ENCODE peak calls at places on chromosome 21, in five cellular contexts. One of them, this sample, is unnamed. For H3K4me1, the result is how much of the 10 kb centered on the place peaks cover.

GRCh38 chr21:31886896-31887595 is 14.2 kb downstream of the HUNK start:
- DNase-seq in transverse colon: no peak
- DNase-seq in CD8-positive, alpha-beta T cell: no peak
- DNase-seq in iPS DF 6.9: no peak
- DNase-seq in CD4-positive, CD25-positive, alpha-beta regulatory T cell: no peak
- DNase-seq in this sample: no peak

GRCh38 chr21:19246018-19246417 is 842.4 kb upstream of the TMPRSS15 start:
- DNase-seq in transverse colon: no peak
- DNase-seq in CD8-positive, alpha-beta T cell: no peak
- DNase-seq in iPS DF 6.9: no peak
- DNase-seq in CD4-positive, CD25-positive, alpha-beta regulatory T cell: no peak
- DNase-seq in this sample: no peak

GRCh38 chr21:25563399-25564116 is 43.7 kb downstream of the MRPL39 start:
- DNase-seq in transverse colon: peak
- DNase-seq in CD8-positive, alpha-beta T cell: peak
- DNase-seq in iPS DF 6.9: no peak
- DNase-seq in CD4-positive, CD25-positive, alpha-beta regulatory T cell: peak
- DNase-seq in this sample: no peak

GRCh38 chr21:37762606-37763005 is 153.7 kb downstream of the KCNJ6 start:
- DNase-seq in transverse colon: no peak
- DNase-seq in CD8-positive, alpha-beta T cell: no peak
- DNase-seq in iPS DF 6.9: no peak
- DNase-seq in CD4-positive, CD25-positive, alpha-beta regulatory T cell: no peak
- DNase-seq in this sample: peak

GRCh38 chr21:35737899-35738341 is 322.4 kb downstream of the SETD4 start:
- DNase-seq in transverse colon: no peak
- DNase-seq in CD8-positive, alpha-beta T cell: no peak
- DNase-seq in iPS DF 6.9: no peak
- DNase-seq in CD4-positive, CD25-positive, alpha-beta regulatory T cell: no peak
- DNase-seq in this sample: peak

GRCh38 chr21:15682977-15683376 is 46.8 kb upstream of the USP25 start:
- DNase-seq in transverse colon: no peak
- DNase-seq in CD8-positive, alpha-beta T cell: no peak
- DNase-seq in iPS DF 6.9: no peak
- DNase-seq in CD4-positive, CD25-positive, alpha-beta regulatory T cell: peak
- DNase-seq in this sample: no peak

GRCh38 chr21:36479415-36480402 is at the start of gene CLDN14:
- DNase-seq in transverse colon: no peak
- DNase-seq in CD8-positive, alpha-beta T cell: no peak
- DNase-seq in iPS DF 6.9: no peak
- DNase-seq in CD4-positive, CD25-positive, alpha-beta regulatory T cell: no peak
- DNase-seq in this sample: no peak

GRCh38 chr21:43719748-43720538 is 1.0 kb downstream of the PDXK start:
- DNase-seq in transverse colon: no peak
- DNase-seq in CD8-positive, alpha-beta T cell: no peak
- DNase-seq in iPS DF 6.9: no peak
- DNase-seq in CD4-positive, CD25-positive, alpha-beta regulatory T cell: peak
- DNase-seq in this sample: no peak

GRCh38 chr21:14533555-14534400 is 12.3 kb downstream of the SAMSN1 start:
- DNase-seq in transverse colon: no peak
- DNase-seq in CD8-positive, alpha-beta T cell: no peak
- DNase-seq in iPS DF 6.9: no peak
- DNase-seq in CD4-positive, CD25-positive, alpha-beta regulatory T cell: peak
- DNase-seq in this sample: no peak

GRCh38 chr21:32469628-32470027 is 57.1 kb downstream of the EVA1C start:
- DNase-seq in transverse colon: no peak
- DNase-seq in CD8-positive, alpha-beta T cell: no peak
- DNase-seq in iPS DF 6.9: no peak
- DNase-seq in CD4-positive, CD25-positive, alpha-beta regulatory T cell: no peak
- DNase-seq in this sample: no peak

GRCh38 chr21:21807598-21807903 is 809.3 kb downstream of the NCAM2 start:
- DNase-seq in transverse colon: no peak
- DNase-seq in CD8-positive, alpha-beta T cell: no peak
- DNase-seq in iPS DF 6.9: no peak
- DNase-seq in CD4-positive, CD25-positive, alpha-beta regulatory T cell: no peak
- DNase-seq in this sample: no peak

GRCh38 chr21:15943009-15943666 is 213.4 kb downstream of the USP25 start:
- DNase-seq in transverse colon: no peak
- DNase-seq in CD8-positive, alpha-beta T cell: no peak
- DNase-seq in iPS DF 6.9: no peak
- DNase-seq in CD4-positive, CD25-positive, alpha-beta regulatory T cell: no peak
- DNase-seq in this sample: no peak

GRCh38 chr21:41228006-41228370 is 60.0 kb downstream of the BACE2 start:
- DNase-seq in transverse colon: peak
- DNase-seq in CD8-positive, alpha-beta T cell: no peak
- DNase-seq in iPS DF 6.9: no peak
- DNase-seq in CD4-positive, CD25-positive, alpha-beta regulatory T cell: no peak
- DNase-seq in this sample: no peak

GRCh38 chr21:41229527-41230248 is 61.7 kb downstream of the BACE2 start:
- DNase-seq in transverse colon: no peak
- DNase-seq in CD8-positive, alpha-beta T cell: no peak
- DNase-seq in iPS DF 6.9: no peak
- DNase-seq in CD4-positive, CD25-positive, alpha-beta regulatory T cell: no peak
- DNase-seq in this sample: no peak

GRCh38 chr21:41227357-41228005 is 59.5 kb downstream of the BACE2 start:
- DNase-seq in transverse colon: no peak
- DNase-seq in CD8-positive, alpha-beta T cell: no peak
- DNase-seq in iPS DF 6.9: no peak
- DNase-seq in CD4-positive, CD25-positive, alpha-beta regulatory T cell: no peak
- DNase-seq in this sample: no peak

GRCh38 chr21:41228958-41229357 is 61.0 kb downstream of the BACE2 start:
- DNase-seq in transverse colon: no peak
- DNase-seq in CD8-positive, alpha-beta T cell: no peak
- DNase-seq in iPS DF 6.9: no peak
- DNase-seq in CD4-positive, CD25-positive, alpha-beta regulatory T cell: no peak
- DNase-seq in this sample: no peak

GRCh38 chr21:41228492-41228891 is 60.5 kb downstream of the BACE2 start:
- DNase-seq in transverse colon: no peak
- DNase-seq in CD8-positive, alpha-beta T cell: no peak
- DNase-seq in iPS DF 6.9: no peak
- DNase-seq in CD4-positive, CD25-positive, alpha-beta regulatory T cell: no peak
- DNase-seq in this sample: no peak
- H3K4me1 ChIP-seq in transverse colon: under half
- H3K4me1 ChIP-seq in CD8-positive, alpha-beta T cell: under half
- H3K4me1 ChIP-seq in iPS DF 6.9: under half
- H3K4me1 ChIP-seq in CD4-positive, CD25-positive, alpha-beta regulatory T cell: under half
- H3K4me1 ChIP-seq in this sample: under half

DNA sequence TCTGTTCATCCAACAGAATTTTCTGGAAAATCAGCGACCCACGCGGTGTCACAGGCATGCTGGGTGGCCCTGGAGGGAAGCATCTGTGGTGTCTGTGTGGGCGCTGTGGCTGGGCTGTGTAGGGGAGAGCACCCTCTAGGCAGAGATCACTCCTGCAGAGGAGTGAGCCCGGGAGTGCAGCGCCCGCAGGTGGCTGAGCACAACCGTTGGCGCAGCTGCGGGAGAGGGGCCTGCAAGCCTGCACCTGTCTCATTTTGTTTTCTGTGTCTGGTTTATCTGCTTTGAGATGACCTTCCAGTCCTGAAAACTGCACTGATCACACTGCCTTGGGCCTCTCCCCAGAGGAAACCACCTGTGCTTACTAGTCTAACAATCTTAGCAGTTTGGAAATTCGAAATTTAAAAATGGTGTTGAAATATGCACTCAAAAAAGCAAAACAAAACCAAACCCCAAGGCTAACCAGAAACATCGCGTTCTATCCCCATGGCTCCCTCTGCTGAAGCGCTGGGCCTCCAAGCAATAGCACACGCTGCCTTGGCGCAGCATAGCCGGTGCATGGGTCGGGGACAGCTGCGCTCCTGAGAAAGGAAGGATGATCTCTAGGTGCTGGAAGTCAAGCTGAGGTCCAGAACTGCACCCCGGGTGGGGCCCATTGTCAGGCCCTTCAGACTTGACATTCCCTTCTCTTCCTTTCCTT is 4.8 kb downstream of the FAM3B start:
- DNase-seq in transverse colon: no peak
- DNase-seq in CD8-positive, alpha-beta T cell: peak
- DNase-seq in iPS DF 6.9: no peak
- DNase-seq in CD4-positive, CD25-positive, alpha-beta regulatory T cell: no peak
- DNase-seq in this sample: no peak
- H3K4me1 ChIP-seq in transverse colon: under half
- H3K4me1 ChIP-seq in CD8-positive, alpha-beta T cell: under half
- H3K4me1 ChIP-seq in iPS DF 6.9: under half
- H3K4me1 ChIP-seq in CD4-positive, CD25-positive, alpha-beta regulatory T cell: under half
- H3K4me1 ChIP-seq in this sample: under half

DNA sequence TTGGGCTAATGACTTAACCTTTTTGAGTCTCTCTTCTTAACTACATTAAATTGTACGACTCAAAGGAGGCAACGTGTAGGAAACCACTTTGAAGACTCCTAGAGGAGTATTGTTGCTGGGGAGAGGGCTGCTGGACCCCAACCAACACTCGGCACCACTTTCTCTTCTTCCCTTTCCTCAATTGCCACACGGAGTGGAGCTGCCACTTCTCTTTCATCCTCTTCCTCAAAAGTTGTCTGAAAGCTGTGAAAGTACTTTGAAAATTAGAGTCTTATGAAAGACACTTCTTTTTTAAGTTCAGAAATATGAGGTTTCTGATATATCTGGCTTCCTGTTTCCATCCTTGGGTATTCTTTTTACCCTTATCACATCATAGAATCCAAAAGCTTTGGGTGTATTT is 59.5 kb downstream of the MRPS6 start:
- DNase-seq in transverse colon: no peak
- DNase-seq in CD8-positive, alpha-beta T cell: no peak
- DNase-seq in iPS DF 6.9: no peak
- DNase-seq in CD4-positive, CD25-positive, alpha-beta regulatory T cell: no peak
- DNase-seq in this sample: no peak
- H3K4me1 ChIP-seq in transverse colon: under half
- H3K4me1 ChIP-seq in CD8-positive, alpha-beta T cell: half or more
- H3K4me1 ChIP-seq in iPS DF 6.9: under half
- H3K4me1 ChIP-seq in CD4-positive, CD25-positive, alpha-beta regulatory T cell: half or more
- H3K4me1 ChIP-seq in this sample: under half

DNA sequence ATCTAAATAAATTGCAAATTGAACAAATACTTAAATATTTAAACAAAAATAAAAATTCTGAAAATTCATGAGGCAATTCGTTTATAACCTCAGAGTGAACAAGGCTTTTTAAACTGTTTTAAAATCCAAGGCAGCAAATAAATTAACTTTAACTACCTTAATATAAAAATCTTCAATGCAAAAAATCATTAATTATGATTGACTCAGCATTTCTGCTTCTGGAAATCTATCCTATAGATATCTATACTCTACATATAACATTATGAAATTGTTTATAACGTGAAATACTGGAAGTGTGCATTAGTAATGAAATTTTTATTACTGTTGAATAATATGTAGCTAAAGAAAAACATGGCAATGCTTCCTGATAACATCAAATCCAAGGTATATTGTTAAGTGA is 92.4 kb downstream of the ADAMTS1 start:
- DNase-seq in transverse colon: no peak
- DNase-seq in CD8-positive, alpha-beta T cell: no peak
- DNase-seq in iPS DF 6.9: no peak
- DNase-seq in CD4-positive, CD25-positive, alpha-beta regulatory T cell: no peak
- DNase-seq in this sample: no peak
- H3K4me1 ChIP-seq in transverse colon: under half
- H3K4me1 ChIP-seq in CD8-positive, alpha-beta T cell: under half
- H3K4me1 ChIP-seq in iPS DF 6.9: under half
- H3K4me1 ChIP-seq in CD4-positive, CD25-positive, alpha-beta regulatory T cell: under half
- H3K4me1 ChIP-seq in this sample: half or more

GRCh38 chr21:17539323-17539722 is 26.5 kb downstream of the CXADR start:
- DNase-seq in transverse colon: no peak
- DNase-seq in CD8-positive, alpha-beta T cell: no peak
- DNase-seq in iPS DF 6.9: no peak
- DNase-seq in CD4-positive, CD25-positive, alpha-beta regulatory T cell: no peak
- DNase-seq in this sample: no peak

GRCh38 chr21:17539743-17540341 is 27.0 kb downstream of the CXADR start:
- DNase-seq in transverse colon: no peak
- DNase-seq in CD8-positive, alpha-beta T cell: no peak
- DNase-seq in iPS DF 6.9: no peak
- DNase-seq in CD4-positive, CD25-positive, alpha-beta regulatory T cell: no peak
- DNase-seq in this sample: no peak

GRCh38 chr21:17538576-17538975 is 25.7 kb downstream of the CXADR start:
- DNase-seq in transverse colon: no peak
- DNase-seq in CD8-positive, alpha-beta T cell: no peak
- DNase-seq in iPS DF 6.9: no peak
- DNase-seq in CD4-positive, CD25-positive, alpha-beta regulatory T cell: no peak
- DNase-seq in this sample: no peak

GRCh38 chr21:17540530-17540929 is 27.7 kb downstream of the CXADR start:
- DNase-seq in transverse colon: no peak
- DNase-seq in CD8-positive, alpha-beta T cell: no peak
- DNase-seq in iPS DF 6.9: no peak
- DNase-seq in CD4-positive, CD25-positive, alpha-beta regulatory T cell: no peak
- DNase-seq in this sample: no peak

GRCh38 chr21:17542371-17542992 is 29.6 kb downstream of the CXADR start:
- DNase-seq in transverse colon: no peak
- DNase-seq in CD8-positive, alpha-beta T cell: no peak
- DNase-seq in iPS DF 6.9: no peak
- DNase-seq in CD4-positive, CD25-positive, alpha-beta regulatory T cell: no peak
- DNase-seq in this sample: no peak
- H3K4me1 ChIP-seq in transverse colon: under half
- H3K4me1 ChIP-seq in CD8-positive, alpha-beta T cell: under half
- H3K4me1 ChIP-seq in iPS DF 6.9: under half
- H3K4me1 ChIP-seq in CD4-positive, CD25-positive, alpha-beta regulatory T cell: under half
- H3K4me1 ChIP-seq in this sample: under half

GRCh38 chr21:45130324-45130774 is 56.0 kb downstream of the ADARB1 start:
- DNase-seq in transverse colon: no peak
- DNase-seq in CD8-positive, alpha-beta T cell: no peak
- DNase-seq in iPS DF 6.9: no peak
- DNase-seq in CD4-positive, CD25-positive, alpha-beta regulatory T cell: peak
- DNase-seq in this sample: no peak
- H3K4me1 ChIP-seq in transverse colon: under half
- H3K4me1 ChIP-seq in CD8-positive, alpha-beta T cell: under half
- H3K4me1 ChIP-seq in iPS DF 6.9: under half
- H3K4me1 ChIP-seq in CD4-positive, CD25-positive, alpha-beta regulatory T cell: under half
- H3K4me1 ChIP-seq in this sample: under half

DNA sequence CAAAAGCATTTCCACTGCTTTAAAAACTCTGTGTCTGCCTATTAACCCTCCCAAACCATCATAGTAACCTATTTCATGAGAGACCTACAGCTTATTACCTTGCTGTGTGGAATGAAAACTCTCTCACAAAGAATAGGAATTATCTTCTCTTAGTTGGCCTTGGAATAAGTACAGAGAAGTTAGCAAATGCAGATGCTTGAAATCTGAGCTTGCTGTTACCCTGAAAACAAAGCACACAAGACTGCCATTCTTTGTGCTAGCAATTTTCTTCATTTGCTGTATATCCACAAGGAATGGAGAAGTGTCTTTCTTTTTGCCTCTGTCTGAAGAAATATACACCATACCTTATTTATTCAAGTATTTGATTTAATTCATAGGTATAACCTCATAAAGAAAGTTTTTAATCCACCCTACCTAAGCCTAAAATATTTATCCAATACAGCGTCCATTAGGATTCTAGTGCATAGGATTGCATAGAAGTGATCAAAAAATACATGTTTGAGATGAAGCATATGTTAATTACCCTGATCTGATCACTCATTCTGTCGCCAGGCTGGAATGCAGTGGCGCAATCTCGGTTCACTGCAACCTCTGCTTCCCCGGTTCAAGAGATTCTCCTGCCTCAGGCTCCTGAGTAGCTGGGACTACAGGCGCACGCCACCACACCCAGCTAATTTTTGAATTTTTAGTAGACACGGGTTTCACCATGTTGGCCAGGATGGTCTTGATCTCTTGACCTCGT is 451.1 kb downstream of the LTN1 start:
- DNase-seq in transverse colon: no peak
- DNase-seq in CD8-positive, alpha-beta T cell: no peak
- DNase-seq in iPS DF 6.9: no peak
- DNase-seq in CD4-positive, CD25-positive, alpha-beta regulatory T cell: no peak
- DNase-seq in this sample: no peak
- H3K4me1 ChIP-seq in transverse colon: under half
- H3K4me1 ChIP-seq in CD8-positive, alpha-beta T cell: under half
- H3K4me1 ChIP-seq in iPS DF 6.9: under half
- H3K4me1 ChIP-seq in CD4-positive, CD25-positive, alpha-beta regulatory T cell: under half
- H3K4me1 ChIP-seq in this sample: under half

This sample was measured in SJCRH30.